ENCODE peak calls at places on chromosomes 5 and 9, in five cellular contexts. B, R, P, Q and U are unnamed samples.

GRCh38 chr5:107248065-107248695 is 422.6 kb downstream of the EFNA5 start:
- DNase-seq in Q (peak), R (peak), P (peak), B (no peak), U (peak)

GRCh38 chr5:169071-169727 is 22.1 kb upstream of the LRRC14B start:
- DNase-seq in B (no peak), Q (no peak), P (peak), R (no peak), U (no peak)

GRCh38 chr5:175652741-175653663 is 4.9 kb upstream of the HRH2 start:
- DNase-seq in B (peak), R (no peak), P (no peak), Q (no peak), U (no peak)

GRCh38 chr5:150734579-150735384 is 24.0 kb downstream of the DCTN4 start:
- DNase-seq in Q (peak), P (peak), R (no peak), B (no peak), U (no peak)

GRCh38 chr5:150244209-150244608 is 45.4 kb downstream of the CAMK2A start:
- DNase-seq in Q (no peak), B (no peak), R (no peak), P (no peak), U (no peak)

GRCh38 chr5:157767674-157768073 is 24.2 kb downstream of the LSM11 start:
- DNase-seq in B (no peak), P (no peak), R (no peak), Q (no peak), U (no peak)

GRCh38 chr9:131111854-131112311 is 13.5 kb upstream of the NUP214 start:
- DNase-seq in P (no peak), Q (no peak), R (no peak), B (no peak), U (no peak)

GRCh38 chr5:74233571-74233970 is 407.0 kb downstream of the ENC1 start:
- DNase-seq in Q (no peak), P (no peak), R (no peak), B (no peak), U (no peak)

GRCh38 chr5:10521466-10522223 is 42.2 kb upstream of the ANKRD33B start:
- DNase-seq in P (no peak), B (no peak), Q (no peak), R (peak), U (no peak)

GRCh38 chr5:86337667-86338460 is 279.9 kb upstream of the COX7C start:
- DNase-seq in P (no peak), Q (no peak), B (no peak), R (no peak), U (no peak)